ENCODE peak calls at places on chromosomes 16 and 17, in ten cellular contexts. One of them, this sample, is unnamed.

GRCh38 chr17:17051791-17052461 is 9.7 kb downstream of the MPRIP start:
- DNase-seq in WTC11: peak; percentile 8
- DNase-seq in activated T-helper 9 cell treated with anti-CD3 and anti-CD28 coated beads, Interleukin-2, amount 50 U/mL, for 16 hours: no peak
- DNase-seq in lower leg skin: peak; percentile 85
- DNase-seq in epithelial cell of prostate: no peak
- DNase-seq in posterior cingulate gyrus: no peak
- DNase-seq in fibroblast of lung: no peak
- DNase-seq in substantia nigra: no peak
- DNase-seq in HTR-8/SVneo: no peak
- DNase-seq in cerebellar nuclear complex: no peak
- DNase-seq in this sample: no peak

GRCh38 chr17:60102632-60103047 is 23.9 kb upstream of the HEATR6 start:
- DNase-seq in WTC11: no peak
- DNase-seq in activated T-helper 9 cell treated with anti-CD3 and anti-CD28 coated beads, Interleukin-2, amount 50 U/mL, for 16 hours: no peak
- DNase-seq in lower leg skin: no peak
- DNase-seq in epithelial cell of prostate: no peak
- DNase-seq in posterior cingulate gyrus: peak; percentile 85
- DNase-seq in fibroblast of lung: peak; percentile 61
- DNase-seq in substantia nigra: no peak
- DNase-seq in HTR-8/SVneo: no peak
- DNase-seq in cerebellar nuclear complex: no peak
- DNase-seq in this sample: no peak

GRCh38 chr17:1107777-1108559 is 71.8 kb downstream of the ABR start:
- DNase-seq in WTC11: peak; percentile 33
- DNase-seq in activated T-helper 9 cell treated with anti-CD3 and anti-CD28 coated beads, Interleukin-2, amount 50 U/mL, for 16 hours: no peak
- DNase-seq in lower leg skin: no peak
- DNase-seq in epithelial cell of prostate: no peak
- DNase-seq in posterior cingulate gyrus: peak; percentile 89
- DNase-seq in fibroblast of lung: no peak
- DNase-seq in substantia nigra: no peak
- DNase-seq in HTR-8/SVneo: no peak
- DNase-seq in cerebellar nuclear complex: no peak
- DNase-seq in this sample: no peak

GRCh38 chr16:82609140-82609539 is 17.6 kb upstream of the CDH13 start:
- DNase-seq in WTC11: no peak
- DNase-seq in activated T-helper 9 cell treated with anti-CD3 and anti-CD28 coated beads, Interleukin-2, amount 50 U/mL, for 16 hours: no peak
- DNase-seq in lower leg skin: no peak
- DNase-seq in epithelial cell of prostate: no peak
- DNase-seq in posterior cingulate gyrus: no peak
- DNase-seq in fibroblast of lung: no peak
- DNase-seq in substantia nigra: no peak
- DNase-seq in HTR-8/SVneo: no peak
- DNase-seq in cerebellar nuclear complex: no peak
- DNase-seq in this sample: no peak

GRCh38 chr17:80491478-80492342 is 15.3 kb upstream of the NPTX1 start:
- DNase-seq in WTC11: peak; percentile 60
- DNase-seq in activated T-helper 9 cell treated with anti-CD3 and anti-CD28 coated beads, Interleukin-2, amount 50 U/mL, for 16 hours: no peak
- DNase-seq in lower leg skin: no peak
- DNase-seq in epithelial cell of prostate: no peak
- DNase-seq in posterior cingulate gyrus: no peak
- DNase-seq in fibroblast of lung: no peak
- DNase-seq in substantia nigra: no peak
- DNase-seq in HTR-8/SVneo: no peak
- DNase-seq in cerebellar nuclear complex: no peak
- DNase-seq in this sample: no peak

GRCh38 chr17:1724351-1724868 is at the start of gene WDR81:
- DNase-seq in WTC11: peak; percentile 89
- DNase-seq in activated T-helper 9 cell treated with anti-CD3 and anti-CD28 coated beads, Interleukin-2, amount 50 U/mL, for 16 hours: peak; percentile 83
- DNase-seq in lower leg skin: peak; percentile 99
- DNase-seq in epithelial cell of prostate: no peak
- DNase-seq in posterior cingulate gyrus: peak; percentile 98
- DNase-seq in fibroblast of lung: peak; percentile 81
- DNase-seq in substantia nigra: peak; percentile 75
- DNase-seq in HTR-8/SVneo: peak; percentile 94
- DNase-seq in cerebellar nuclear complex: no peak
- DNase-seq in this sample: peak; percentile 84

GRCh38 chr17:17479209-17479608 is 2.4 kb downstream of the MED9 start:
- DNase-seq in WTC11: no peak
- DNase-seq in activated T-helper 9 cell treated with anti-CD3 and anti-CD28 coated beads, Interleukin-2, amount 50 U/mL, for 16 hours: no peak
- DNase-seq in lower leg skin: no peak
- DNase-seq in epithelial cell of prostate: no peak
- DNase-seq in posterior cingulate gyrus: no peak
- DNase-seq in fibroblast of lung: no peak
- DNase-seq in substantia nigra: no peak
- DNase-seq in HTR-8/SVneo: no peak
- DNase-seq in cerebellar nuclear complex: no peak
- DNase-seq in this sample: no peak

GRCh38 chr16:11576427-11577289 is 10.1 kb downstream of the LITAF start:
- DNase-seq in WTC11: no peak
- DNase-seq in activated T-helper 9 cell treated with anti-CD3 and anti-CD28 coated beads, Interleukin-2, amount 50 U/mL, for 16 hours: no peak
- DNase-seq in lower leg skin: no peak
- DNase-seq in epithelial cell of prostate: no peak
- DNase-seq in posterior cingulate gyrus: no peak
- DNase-seq in fibroblast of lung: no peak
- DNase-seq in substantia nigra: no peak
- DNase-seq in HTR-8/SVneo: no peak
- DNase-seq in cerebellar nuclear complex: no peak
- DNase-seq in this sample: no peak

GRCh38 chr16:77234611-77235010 is 35.4 kb downstream of the SYCE1L start:
- DNase-seq in WTC11: peak; percentile 32
- DNase-seq in activated T-helper 9 cell treated with anti-CD3 and anti-CD28 coated beads, Interleukin-2, amount 50 U/mL, for 16 hours: no peak
- DNase-seq in lower leg skin: peak; percentile 45
- DNase-seq in epithelial cell of prostate: no peak
- DNase-seq in posterior cingulate gyrus: no peak
- DNase-seq in fibroblast of lung: no peak
- DNase-seq in substantia nigra: no peak
- DNase-seq in HTR-8/SVneo: no peak
- DNase-seq in cerebellar nuclear complex: no peak
- DNase-seq in this sample: no peak

GRCh38 chr16:23378256-23378655 is 74.7 kb downstream of the COG7 start:
- DNase-seq in WTC11: no peak
- DNase-seq in activated T-helper 9 cell treated with anti-CD3 and anti-CD28 coated beads, Interleukin-2, amount 50 U/mL, for 16 hours: no peak
- DNase-seq in lower leg skin: no peak
- DNase-seq in epithelial cell of prostate: no peak
- DNase-seq in posterior cingulate gyrus: peak; percentile 81
- DNase-seq in fibroblast of lung: no peak
- DNase-seq in substantia nigra: no peak
- DNase-seq in HTR-8/SVneo: no peak
- DNase-seq in cerebellar nuclear complex: no peak
- DNase-seq in this sample: no peak

GRCh38 chr16:3640632-3641501 is 13.6 kb upstream of the DNASE1 start:
- DNase-seq in WTC11: peak; percentile 26
- DNase-seq in activated T-helper 9 cell treated with anti-CD3 and anti-CD28 coated beads, Interleukin-2, amount 50 U/mL, for 16 hours: no peak
- DNase-seq in lower leg skin: peak; percentile 83
- DNase-seq in epithelial cell of prostate: no peak
- DNase-seq in posterior cingulate gyrus: no peak
- DNase-seq in fibroblast of lung: no peak
- DNase-seq in substantia nigra: no peak
- DNase-seq in HTR-8/SVneo: no peak
- DNase-seq in cerebellar nuclear complex: no peak
- DNase-seq in this sample: no peak

GRCh38 chr17:21280081-21280518 is 4.4 kb upstream of the MAP2K3 start:
- DNase-seq in WTC11: peak; percentile 94
- DNase-seq in activated T-helper 9 cell treated with anti-CD3 and anti-CD28 coated beads, Interleukin-2, amount 50 U/mL, for 16 hours: peak; percentile 82
- DNase-seq in lower leg skin: peak; percentile 98
- DNase-seq in epithelial cell of prostate: no peak
- DNase-seq in posterior cingulate gyrus: peak; percentile 98
- DNase-seq in fibroblast of lung: peak; percentile 54
- DNase-seq in substantia nigra: peak; percentile 69
- DNase-seq in HTR-8/SVneo: peak; percentile 99
- DNase-seq in cerebellar nuclear complex: no peak
- DNase-seq in this sample: peak; percentile 89

GRCh38 chr16:80615751-80616150 is 75.0 kb downstream of the DYNLRB2 start:
- DNase-seq in WTC11: no peak
- DNase-seq in activated T-helper 9 cell treated with anti-CD3 and anti-CD28 coated beads, Interleukin-2, amount 50 U/mL, for 16 hours: no peak
- DNase-seq in lower leg skin: no peak
- DNase-seq in epithelial cell of prostate: no peak
- DNase-seq in posterior cingulate gyrus: no peak
- DNase-seq in fibroblast of lung: no peak
- DNase-seq in substantia nigra: no peak
- DNase-seq in HTR-8/SVneo: peak; percentile 66
- DNase-seq in cerebellar nuclear complex: no peak
- DNase-seq in this sample: no peak

GRCh38 chr16:23432176-23433128 is 20.5 kb downstream of the COG7 start:
- DNase-seq in WTC11: no peak
- DNase-seq in activated T-helper 9 cell treated with anti-CD3 and anti-CD28 coated beads, Interleukin-2, amount 50 U/mL, for 16 hours: no peak
- DNase-seq in lower leg skin: no peak
- DNase-seq in epithelial cell of prostate: no peak
- DNase-seq in posterior cingulate gyrus: no peak
- DNase-seq in fibroblast of lung: peak; percentile 64
- DNase-seq in substantia nigra: no peak
- DNase-seq in HTR-8/SVneo: no peak
- DNase-seq in cerebellar nuclear complex: no peak
- DNase-seq in this sample: no peak

GRCh38 chr16:2498531-2499253 is 15.1 kb upstream of the ATP6V0C start:
- DNase-seq in WTC11: no peak
- DNase-seq in activated T-helper 9 cell treated with anti-CD3 and anti-CD28 coated beads, Interleukin-2, amount 50 U/mL, for 16 hours: no peak
- DNase-seq in lower leg skin: peak; percentile 90
- DNase-seq in epithelial cell of prostate: peak; percentile 43
- DNase-seq in posterior cingulate gyrus: no peak
- DNase-seq in fibroblast of lung: no peak
- DNase-seq in substantia nigra: no peak
- DNase-seq in HTR-8/SVneo: no peak
- DNase-seq in cerebellar nuclear complex: no peak
- DNase-seq in this sample: no peak

GRCh38 chr16:627458-628239 is 3.1 kb upstream of the WFIKKN1 start:
- DNase-seq in WTC11: no peak
- DNase-seq in activated T-helper 9 cell treated with anti-CD3 and anti-CD28 coated beads, Interleukin-2, amount 50 U/mL, for 16 hours: no peak
- DNase-seq in lower leg skin: peak; percentile 88
- DNase-seq in epithelial cell of prostate: no peak
- DNase-seq in posterior cingulate gyrus: peak; percentile 86
- DNase-seq in fibroblast of lung: no peak
- DNase-seq in substantia nigra: no peak
- DNase-seq in HTR-8/SVneo: no peak
- DNase-seq in cerebellar nuclear complex: no peak
- DNase-seq in this sample: no peak

GRCh38 chr17:76585649-76586593 is at the start of gene ST6GALNAC2:
- DNase-seq in WTC11: peak; percentile 40
- DNase-seq in activated T-helper 9 cell treated with anti-CD3 and anti-CD28 coated beads, Interleukin-2, amount 50 U/mL, for 16 hours: peak; percentile 15
- DNase-seq in lower leg skin: peak; percentile 89
- DNase-seq in epithelial cell of prostate: no peak
- DNase-seq in posterior cingulate gyrus: peak; percentile 88
- DNase-seq in fibroblast of lung: peak; percentile 40
- DNase-seq in substantia nigra: peak; percentile 15
- DNase-seq in HTR-8/SVneo: peak; percentile 79
- DNase-seq in cerebellar nuclear complex: no peak
- DNase-seq in this sample: peak; percentile 36

GRCh38 chr17:42409467-42410351 is 13.3 kb downstream of the CAVIN1 start:
- DNase-seq in WTC11: no peak
- DNase-seq in activated T-helper 9 cell treated with anti-CD3 and anti-CD28 coated beads, Interleukin-2, amount 50 U/mL, for 16 hours: no peak
- DNase-seq in lower leg skin: peak; percentile 95
- DNase-seq in epithelial cell of prostate: peak; percentile 44
- DNase-seq in posterior cingulate gyrus: peak; percentile 52
- DNase-seq in fibroblast of lung: peak; percentile 88
- DNase-seq in substantia nigra: no peak
- DNase-seq in HTR-8/SVneo: peak; percentile 91
- DNase-seq in cerebellar nuclear complex: no peak
- DNase-seq in this sample: no peak

GRCh38 chr16:71406724-71407123 is 35.1 kb downstream of the TLE7 start:
- DNase-seq in WTC11: no peak
- DNase-seq in activated T-helper 9 cell treated with anti-CD3 and anti-CD28 coated beads, Interleukin-2, amount 50 U/mL, for 16 hours: no peak
- DNase-seq in lower leg skin: no peak
- DNase-seq in epithelial cell of prostate: no peak
- DNase-seq in posterior cingulate gyrus: peak; percentile 44
- DNase-seq in fibroblast of lung: no peak
- DNase-seq in substantia nigra: no peak
- DNase-seq in HTR-8/SVneo: no peak
- DNase-seq in cerebellar nuclear complex: no peak
- DNase-seq in this sample: no peak

GRCh38 chr17:68792873-68793272 is 162.3 kb downstream of the ABCA8 start:
- DNase-seq in WTC11: no peak
- DNase-seq in activated T-helper 9 cell treated with anti-CD3 and anti-CD28 coated beads, Interleukin-2, amount 50 U/mL, for 16 hours: no peak
- DNase-seq in lower leg skin: no peak
- DNase-seq in epithelial cell of prostate: no peak
- DNase-seq in posterior cingulate gyrus: no peak
- DNase-seq in fibroblast of lung: no peak
- DNase-seq in substantia nigra: no peak
- DNase-seq in HTR-8/SVneo: no peak
- DNase-seq in cerebellar nuclear complex: no peak
- DNase-seq in this sample: no peak

GRCh38 chr17:79002291-79002690 is 7.3 kb downstream of the CANT1 start:
- DNase-seq in WTC11: no peak
- DNase-seq in activated T-helper 9 cell treated with anti-CD3 and anti-CD28 coated beads, Interleukin-2, amount 50 U/mL, for 16 hours: no peak
- DNase-seq in lower leg skin: peak; percentile 64
- DNase-seq in epithelial cell of prostate: no peak
- DNase-seq in posterior cingulate gyrus: no peak
- DNase-seq in fibroblast of lung: no peak
- DNase-seq in substantia nigra: no peak
- DNase-seq in HTR-8/SVneo: no peak
- DNase-seq in cerebellar nuclear complex: no peak
- DNase-seq in this sample: no peak

GRCh38 chr16:78842950-78843349 is 743.5 kb downstream of the WWOX start:
- DNase-seq in WTC11: no peak
- DNase-seq in activated T-helper 9 cell treated with anti-CD3 and anti-CD28 coated beads, Interleukin-2, amount 50 U/mL, for 16 hours: no peak
- DNase-seq in lower leg skin: no peak
- DNase-seq in epithelial cell of prostate: no peak
- DNase-seq in posterior cingulate gyrus: no peak
- DNase-seq in fibroblast of lung: no peak
- DNase-seq in substantia nigra: no peak
- DNase-seq in HTR-8/SVneo: no peak
- DNase-seq in cerebellar nuclear complex: no peak
- DNase-seq in this sample: no peak

GRCh38 chr17:81519284-81520020 is 6.9 kb upstream of the ACTG1 start:
- DNase-seq in WTC11: peak; percentile 68
- DNase-seq in activated T-helper 9 cell treated with anti-CD3 and anti-CD28 coated beads, Interleukin-2, amount 50 U/mL, for 16 hours: peak; percentile 58
- DNase-seq in lower leg skin: no peak
- DNase-seq in epithelial cell of prostate: no peak
- DNase-seq in posterior cingulate gyrus: no peak
- DNase-seq in fibroblast of lung: no peak
- DNase-seq in substantia nigra: no peak
- DNase-seq in HTR-8/SVneo: no peak
- DNase-seq in cerebellar nuclear complex: no peak
- DNase-seq in this sample: peak; percentile 68

GRCh38 chr16:27505297-27506236 is 44.1 kb downstream of the GTF3C1 start:
- DNase-seq in WTC11: no peak
- DNase-seq in activated T-helper 9 cell treated with anti-CD3 and anti-CD28 coated beads, Interleukin-2, amount 50 U/mL, for 16 hours: no peak
- DNase-seq in lower leg skin: no peak
- DNase-seq in epithelial cell of prostate: peak; percentile 55
- DNase-seq in posterior cingulate gyrus: peak; percentile 67
- DNase-seq in fibroblast of lung: no peak
- DNase-seq in substantia nigra: no peak
- DNase-seq in HTR-8/SVneo: no peak
- DNase-seq in cerebellar nuclear complex: no peak
- DNase-seq in this sample: no peak

GRCh38 chr17:74833501-74834361 is 26.0 kb downstream of the GRIN2C start:
- DNase-seq in WTC11: no peak
- DNase-seq in activated T-helper 9 cell treated with anti-CD3 and anti-CD28 coated beads, Interleukin-2, amount 50 U/mL, for 16 hours: no peak
- DNase-seq in lower leg skin: peak; percentile 89
- DNase-seq in epithelial cell of prostate: no peak
- DNase-seq in posterior cingulate gyrus: peak; percentile 87
- DNase-seq in fibroblast of lung: peak; percentile 41
- DNase-seq in substantia nigra: peak; percentile 28
- DNase-seq in HTR-8/SVneo: no peak
- DNase-seq in cerebellar nuclear complex: peak; percentile 68
- DNase-seq in this sample: no peak

GRCh38 chr16:65698943-65699342 is 577.1 kb upstream of the CDH11 start:
- DNase-seq in WTC11: no peak
- DNase-seq in activated T-helper 9 cell treated with anti-CD3 and anti-CD28 coated beads, Interleukin-2, amount 50 U/mL, for 16 hours: no peak
- DNase-seq in lower leg skin: no peak
- DNase-seq in epithelial cell of prostate: no peak
- DNase-seq in posterior cingulate gyrus: no peak
- DNase-seq in fibroblast of lung: peak; percentile 68
- DNase-seq in substantia nigra: no peak
- DNase-seq in HTR-8/SVneo: no peak
- DNase-seq in cerebellar nuclear complex: no peak
- DNase-seq in this sample: no peak

GRCh38 chr17:38742431-38743308 is 5.5 kb downstream of the PCGF2 start:
- DNase-seq in WTC11: no peak
- DNase-seq in activated T-helper 9 cell treated with anti-CD3 and anti-CD28 coated beads, Interleukin-2, amount 50 U/mL, for 16 hours: no peak
- DNase-seq in lower leg skin: no peak
- DNase-seq in epithelial cell of prostate: no peak
- DNase-seq in posterior cingulate gyrus: peak; percentile 70
- DNase-seq in fibroblast of lung: peak; percentile 67
- DNase-seq in substantia nigra: no peak
- DNase-seq in HTR-8/SVneo: no peak
- DNase-seq in cerebellar nuclear complex: no peak
- DNase-seq in this sample: no peak

GRCh38 chr16:50862818-50863672 is 121.2 kb downstream of the CYLD start:
- DNase-seq in WTC11: no peak
- DNase-seq in activated T-helper 9 cell treated with anti-CD3 and anti-CD28 coated beads, Interleukin-2, amount 50 U/mL, for 16 hours: no peak
- DNase-seq in lower leg skin: peak; percentile 37
- DNase-seq in epithelial cell of prostate: no peak
- DNase-seq in posterior cingulate gyrus: peak; percentile 95
- DNase-seq in fibroblast of lung: no peak
- DNase-seq in substantia nigra: peak; percentile 47
- DNase-seq in HTR-8/SVneo: no peak
- DNase-seq in cerebellar nuclear complex: no peak
- DNase-seq in this sample: no peak

This sample was measured in activated gamma-delta T cell treated with Interleukin-2 at 50 U/mL for 16 hours.